ENCODE peak calls at places on chromosomes 4 and X, in nine cellular contexts. P is ELR; O is left cardiac atrium; D is left ventricle myocardium inferior; I is GM23248; T is T follicular helper cell; Z is RPMI8226; U is effector CD4-positive, alpha-beta T cell; M is ascending aorta. Y is an unnamed sample.

GRCh38 chr4:4914059-4914820 is 54.8 kb downstream of the MSX1 start:
- DNase-seq in Z (no peak), P (peak), T (no peak), I (peak), O (no peak), U (no peak), M (no peak), D (no peak), Y (no peak)

GRCh38 chr4:10806993-10807645 is 122.6 kb upstream of the CLNK start:
- DNase-seq in Z (no peak), T (no peak), M (no peak), D (no peak), I (no peak), U (no peak), O (no peak), P (no peak), Y (no peak)

GRCh38 chr4:83716874-83717273 is 181.0 kb downstream of the GPAT3 start:
- DNase-seq in D (no peak), P (peak), U (no peak), M (no peak), I (peak), Z (no peak), O (no peak), T (no peak), Y (no peak)

GRCh38 chr4:163398238-163398637 is 54.5 kb downstream of the NPY5R start:
- DNase-seq in D (no peak), P (no peak), T (no peak), M (no peak), Z (no peak), I (no peak), U (no peak), O (no peak), Y (no peak)

GRCh38 chr4:101200561-101200960 is 146.8 kb downstream of the PPP3CA start:
- DNase-seq in U (no peak), O (no peak), Z (no peak), I (peak), P (peak), T (no peak), M (no peak), D (no peak), Y (no peak)

GRCh38 chr4:184950117-184950830 is 68.0 kb upstream of the HELT start:
- DNase-seq in T (no peak), O (no peak), U (no peak), P (no peak), I (no peak), Z (no peak), M (no peak), D (no peak), Y (no peak)

GRCh38 chr4:26804451-26804850 is 56.2 kb upstream of the STIM2 start:
- DNase-seq in Z (no peak), O (no peak), P (no peak), U (no peak), I (no peak), D (no peak), M (no peak), T (no peak), Y (no peak)

GRCh38 chrX:16700734-16701133 is 11.7 kb downstream of the CTPS2 start:
- DNase-seq in U (no peak), O (no peak), T (no peak), M (no peak), P (peak), I (peak), Z (no peak), D (no peak), Y (no peak)

GRCh38 chrX:106932492-106932923 is 12.3 kb downstream of the CLDN2 start:
- DNase-seq in I (peak), O (no peak), Z (no peak), P (peak), T (no peak), D (no peak), M (no peak), U (no peak), Y (no peak)

GRCh38 chrX:153521034-153521433 is 3.6 kb downstream of the ATP2B3 start:
- DNase-seq in M (no peak), U (no peak), Z (no peak), O (no peak), D (no peak), T (no peak), P (no peak), I (peak), Y (no peak)

GRCh38 chr4:36278789-36279188 is 2.6 kb upstream of the DTHD1 start:
- DNase-seq in I (no peak), D (no peak), M (no peak), T (no peak), Z (no peak), P (no peak), O (no peak), U (no peak), Y (no peak)

GRCh38 chrX:153438522-153438921 is 7.3 kb downstream of the TREX2 start:
- DNase-seq in M (no peak), O (no peak), Z (peak), D (no peak), P (peak), T (no peak), U (no peak), I (peak), Y (no peak)

GRCh38 chrX:84168095-84168494 is 19.9 kb downstream of the RPS6KA6 start:
- DNase-seq in I (peak), Z (no peak), M (no peak), P (peak), D (no peak), T (no peak), U (no peak), O (no peak), Y (no peak)

GRCh38 chr4:8195841-8196460 is 3.1 kb upstream of the SH3TC1 start:
- DNase-seq in M (no peak), D (no peak), Z (no peak), I (no peak), O (no peak), T (no peak), P (no peak), U (no peak), Y (no peak)

GRCh38 chr4:170801771-170802170 is 712.0 kb upstream of the AADAT start:
- DNase-seq in O (no peak), D (no peak), U (no peak), T (no peak), P (no peak), I (no peak), M (no peak), Z (no peak), Y (no peak)

GRCh38 chrX:41238543-41238942 is 95.4 kb upstream of the DDX3X start:
- DNase-seq in Z (no peak), P (peak), U (no peak), D (no peak), T (no peak), I (peak), M (no peak), O (no peak), Y (no peak)

GRCh38 chrX:15465347-15465746 is 27.8 kb downstream of the PIR start:
- DNase-seq in Z (peak), T (no peak), D (no peak), P (no peak), U (no peak), I (peak), M (no peak), O (no peak), Y (no peak)

GRCh38 chr4:153019906-153020305 is 83.8 kb downstream of the FHDC1 start:
- DNase-seq in U (no peak), O (no peak), T (no peak), P (no peak), D (no peak), M (no peak), I (no peak), Z (no peak), Y (no peak)

GRCh38 chr4:4443821-4444220 is 56.9 kb downstream of the NSG1 start:
- DNase-seq in Z (no peak), T (no peak), P (peak), U (no peak), D (no peak), M (no peak), O (no peak), I (peak), Y (no peak)

GRCh38 chrX:5068550-5068949 is 1160.1 kb downstream of the NLGN4X start:
- DNase-seq in O (no peak), P (no peak), T (no peak), I (no peak), M (no peak), Z (no peak), D (no peak), U (no peak), Y (no peak)